ENCODE peak calls at places on chromosomes 5 and 9, in six cellular contexts. F, D, T, C, V and K are unnamed samples.

GRCh38 chr5:759111-759741 is 25.3 kb downstream of the ZDHHC11B start:
- DNase-seq in F (no peak), V (peak; percentile 42), T (peak; percentile 35), D (no peak), C (no peak), K (no peak)

GRCh38 chr5:38672059-38672791 is 115.8 kb upstream of the LIFR start:
- DNase-seq in V (no peak), F (peak; percentile 47), C (no peak), T (no peak), D (peak; percentile 85), K (no peak)

GRCh38 chr9:118693645-118694044 is 675.6 kb downstream of the BRINP1 start:
- DNase-seq in T (no peak), D (no peak), V (no peak), C (no peak), F (no peak), K (no peak)

GRCh38 chr9:120336021-120336752 is 243.8 kb downstream of the CDK5RAP2 start:
- DNase-seq in D (no peak), T (no peak), C (no peak), V (no peak), F (no peak), K (no peak)

GRCh38 chr5:23208959-23209431 is 298.4 kb upstream of the PRDM9 start:
- DNase-seq in T (no peak), F (peak; percentile 61), C (no peak), D (peak; percentile 29), V (no peak), K (no peak)

GRCh38 chr9:99303177-99303576 is 81.1 kb downstream of the SEC61B start:
- DNase-seq in C (no peak), V (no peak), T (no peak), D (no peak), F (no peak), K (no peak)

GRCh38 chr5:35309365-35310130 is 79.3 kb upstream of the PRLR start:
- DNase-seq in V (no peak), F (no peak), D (no peak), T (no peak), C (no peak), K (no peak)

GRCh38 chr9:113614843-113615648 is 151.5 kb downstream of the RGS3 start:
- DNase-seq in V (no peak), T (no peak), C (no peak), D (peak; percentile 74), F (no peak), K (no peak)

GRCh38 chr9:98998441-98999151 is 54.9 kb downstream of the COL15A1 start:
- DNase-seq in T (peak; percentile 22), V (peak; percentile 26), C (peak; percentile 28), F (peak; percentile 66), D (peak; percentile 72), K (peak; percentile 51)

GRCh38 chr5:134568761-134569725 is 43.6 kb downstream of the JADE2 start:
- DNase-seq in C (no peak), F (no peak), D (no peak), V (no peak), T (no peak), K (no peak)

GRCh38 chr5:1474875-1475543 is 29.8 kb upstream of the SLC6A3 start:
- DNase-seq in D (no peak), F (no peak), T (no peak), V (no peak), C (no peak), K (no peak)